ENCODE peak calls at places on chromosomes 1 and 21, in ten cellular contexts. Y is KBM-7; C is Panc1; B is midbrain; I is stimulated activated CD8-positive, alpha-beta memory T cell treated with anti-CD3 and anti-CD28 coated beads, Interleukin-15, amount 100 ng/mL, for 4 hours; Z is Caki2; L is hepatic stellate cell; E is fibroblast of pulmonary artery; R is Daoy; F is hippocampal formation. H is an unnamed sample.

GRCh38 chr1:218374401-218374848 is 29.3 kb downstream of the TGFB2 start:
- DNase-seq in Y (no peak), C (no peak), B (no peak), I (no peak), Z (no peak), L (no peak), E (no peak), R (peak; percentile 25), F (no peak), H (peak; percentile 27)

GRCh38 chr1:108828074-108828961 is 28.6 kb downstream of the AKNAD1 start:
- DNase-seq in Y (peak; percentile 80), C (peak; percentile 57), B (peak; percentile 82), I (no peak), Z (peak; percentile 56), L (peak; percentile 67), E (peak; percentile 85), R (peak; percentile 93), F (peak; percentile 52), H (peak; percentile 91)

GRCh38 chr1:30325085-30325935 is 398.1 kb downstream of the MATN1 start:
- DNase-seq in Y (no peak), C (no peak), B (no peak), I (no peak), Z (no peak), L (no peak), E (no peak), R (no peak), F (no peak), H (no peak)

GRCh38 chr1:112396668-112397025 is 633 bp downstream of the CTTNBP2NL start:
- DNase-seq in Y (no peak), C (no peak), B (no peak), I (no peak), Z (no peak), L (no peak), E (peak; percentile 29), R (peak; percentile 48), F (no peak), H (peak; percentile 49)

GRCh38 chr21:27422435-27422834 is 455.5 kb upstream of the ADAMTS5 start:
- DNase-seq in Y (no peak), C (no peak), B (no peak), I (no peak), Z (no peak), L (no peak), E (no peak), R (peak; percentile 24), F (no peak), H (peak; percentile 63)

GRCh38 chr1:86523670-86524354 is 23.1 kb upstream of the CLCA4 start:
- DNase-seq in Y (no peak), C (no peak), B (no peak), I (no peak), Z (no peak), L (no peak), E (no peak), R (no peak), F (no peak), H (no peak)

GRCh38 chr21:21436012-21436545 is 437.9 kb downstream of the NCAM2 start:
- DNase-seq in Y (no peak), C (no peak), B (no peak), I (no peak), Z (no peak), L (no peak), E (peak; percentile 74), R (no peak), F (no peak), H (peak; percentile 34)

GRCh38 chr1:188489336-188490112 is 1660.8 kb downstream of the PLA2G4A start:
- DNase-seq in Y (no peak), C (peak; percentile 43), B (no peak), I (no peak), Z (peak; percentile 63), L (no peak), E (peak; percentile 26), R (peak; percentile 52), F (no peak), H (peak; percentile 4)

GRCh38 chr1:12602633-12603024 is 15.4 kb downstream of the DHRS3 start:
- DNase-seq in Y (no peak), C (no peak), B (no peak), I (no peak), Z (no peak), L (no peak), E (no peak), R (no peak), F (no peak), H (no peak)

GRCh38 chr1:234763361-234763760 is 153.4 kb upstream of the IRF2BP2 start:
- DNase-seq in Y (no peak), C (no peak), B (no peak), I (no peak), Z (no peak), L (no peak), E (no peak), R (no peak), F (no peak), H (no peak)

GRCh38 chr1:224528900-224529299 is 87.2 kb upstream of the CNIH3 start:
- DNase-seq in Y (no peak), C (no peak), B (no peak), I (no peak), Z (peak; percentile 51), L (peak; percentile 39), E (peak; percentile 69), R (peak; percentile 89), F (no peak), H (peak; percentile 51)

GRCh38 chr1:234553241-234554156 is 56.5 kb downstream of the IRF2BP2 start:
- DNase-seq in Y (peak; percentile 23), C (no peak), B (peak; percentile 19), I (no peak), Z (no peak), L (peak; percentile 69), E (peak; percentile 85), R (peak; percentile 71), F (no peak), H (peak; percentile 72)

GRCh38 chr1:235047331-235047871 is 81.2 kb downstream of the TOMM20 start:
- DNase-seq in Y (no peak), C (no peak), B (no peak), I (no peak), Z (no peak), L (no peak), E (no peak), R (no peak), F (no peak), H (no peak)

GRCh38 chr1:10724052-10724494 is 72.4 kb downstream of the CASZ1 start:
- DNase-seq in Y (no peak), C (peak; percentile 64), B (no peak), I (no peak), Z (no peak), L (no peak), E (peak; percentile 42), R (peak; percentile 34), F (no peak), H (peak; percentile 50)

GRCh38 chr21:20822559-20823133 is 175.6 kb upstream of the NCAM2 start:
- DNase-seq in Y (no peak), C (no peak), B (no peak), I (no peak), Z (no peak), L (no peak), E (no peak), R (peak; percentile 1), F (no peak), H (no peak)

GRCh38 chr1:114153621-114154145 is at the start of gene SYT6:
- DNase-seq in Y (no peak), C (no peak), B (no peak), I (no peak), Z (no peak), L (no peak), E (no peak), R (peak; percentile 41), F (no peak), H (peak; percentile 5)

GRCh38 chr1:201530741-201531521 is 8.0 kb upstream of the NAV1 start:
- DNase-seq in Y (peak; percentile 83), C (no peak), B (peak; percentile 92), I (no peak), Z (peak; percentile 72), L (peak; percentile 85), E (peak; percentile 88), R (peak; percentile 89), F (peak; percentile 82), H (peak; percentile 95)

GRCh38 chr1:204578867-204579664 is 62.9 kb downstream of the MDM4 start:
- DNase-seq in Y (no peak), C (no peak), B (no peak), I (no peak), Z (no peak), L (peak; percentile 51), E (peak; percentile 59), R (no peak), F (no peak), H (peak; percentile 24)

GRCh38 chr1:198443374-198444233 is 96.9 kb downstream of the ATP6V1G3 start:
- DNase-seq in Y (no peak), C (peak; percentile 91), B (no peak), I (no peak), Z (peak; percentile 78), L (peak; percentile 59), E (peak; percentile 97), R (peak; percentile 90), F (no peak), H (peak; percentile 97)

GRCh38 chr1:30087465-30087864 is 635.9 kb downstream of the MATN1 start:
- DNase-seq in Y (peak; percentile 9), C (no peak), B (no peak), I (no peak), Z (no peak), L (peak; percentile 30), E (no peak), R (peak; percentile 48), F (no peak), H (peak; percentile 36)

GRCh38 chr1:40997096-40997495 is 17.6 kb downstream of the CTPS1 start:
- DNase-seq in Y (no peak), C (no peak), B (no peak), I (no peak), Z (no peak), L (no peak), E (no peak), R (no peak), F (no peak), H (no peak)

GRCh38 chr1:43834280-43835140 is 99.1 kb upstream of the ARTN start:
- DNase-seq in Y (peak; percentile 92), C (no peak), B (no peak), I (no peak), Z (no peak), L (peak; percentile 40), E (peak; percentile 60), R (peak; percentile 97), F (no peak), H (peak; percentile 89)

GRCh38 chr1:214270097-214270635 is 10.8 kb upstream of the SMYD2 start:
- DNase-seq in Y (no peak), C (no peak), B (no peak), I (no peak), Z (no peak), L (no peak), E (no peak), R (no peak), F (no peak), H (peak; percentile 42)

GRCh38 chr1:221778535-221779142 is 36.8 kb upstream of the DUSP10 start:
- DNase-seq in Y (peak; percentile 39), C (no peak), B (no peak), I (no peak), Z (no peak), L (no peak), E (no peak), R (no peak), F (no peak), H (no peak)

GRCh38 chr1:85581802-85582686 is 1.5 kb downstream of the CCN1 start:
- DNase-seq in Y (peak; percentile 26), C (peak; percentile 96), B (no peak), I (no peak), Z (peak; percentile 58), L (peak; percentile 52), E (peak; percentile 88), R (peak; percentile 88), F (no peak), H (peak; percentile 88)

GRCh38 chr21:36575306-36575705 is 95.4 kb upstream of the CLDN14 start:
- DNase-seq in Y (peak; percentile 16), C (no peak), B (no peak), I (no peak), Z (no peak), L (no peak), E (no peak), R (no peak), F (no peak), H (no peak)

GRCh38 chr1:221716713-221717490 is 25.0 kb downstream of the DUSP10 start:
- DNase-seq in Y (no peak), C (no peak), B (no peak), I (no peak), Z (no peak), L (no peak), E (no peak), R (no peak), F (no peak), H (no peak)

GRCh38 chr1:24391882-24392603 is 21.5 kb downstream of the STPG1 start:
- DNase-seq in Y (peak; percentile 72), C (no peak), B (peak; percentile 75), I (no peak), Z (no peak), L (no peak), E (peak; percentile 67), R (peak; percentile 74), F (peak; percentile 41), H (peak; percentile 74)

H was measured in GM23248.